ENCODE peak calls at places on chromosomes 12 and 14, in seven cellular contexts. W is IMR-90; A is mucosa of descending colon; C is choroid plexus epithelial cell; K is CD4-positive, alpha-beta T cell; S is fibroblast of pulmonary artery; Y is GM12864. R is an unnamed sample.

GRCh38 chr12:1779783-1780182 is 40.6 kb upstream of the LRTM2 start:
- DNase-seq in Y (no peak), K (no peak), W (peak; percentile 75), C (peak; percentile 93), S (peak; percentile 89), A (no peak), R (no peak)

GRCh38 chr12:102883204-102883799 is 33.7 kb downstream of the PAH start:
- DNase-seq in W (no peak), Y (no peak), S (peak; percentile 28), K (peak; percentile 15), C (peak; percentile 45), A (no peak), R (no peak)

GRCh38 chr12:132363661-132364347 is 34.4 kb upstream of the GALNT9 start:
- DNase-seq in Y (no peak), W (no peak), S (no peak), K (no peak), A (peak; percentile 25), C (no peak), R (no peak)

GRCh38 chr14:71452987-71453386 is 479.2 kb upstream of the RGS6 start:
- DNase-seq in C (no peak), A (no peak), K (no peak), W (no peak), Y (no peak), S (peak; percentile 50), R (no peak)

GRCh38 chr12:127060310-127060847 is 1206.6 kb upstream of the TMEM132C start:
- DNase-seq in K (no peak), Y (no peak), C (no peak), S (no peak), W (no peak), A (peak; percentile 76), R (no peak)

GRCh38 chr14:103436533-103436932 is 51.3 kb downstream of the MARK3 start:
- DNase-seq in K (no peak), C (peak; percentile 67), Y (no peak), S (peak; percentile 68), W (peak; percentile 66), A (no peak), R (no peak)

GRCh38 chr12:1531160-1531653 is 63.2 kb downstream of the FBXL14 start:
- DNase-seq in C (no peak), K (no peak), S (no peak), A (no peak), W (no peak), Y (no peak), R (no peak)

GRCh38 chr14:74244115-74244514 is 4.9 kb downstream of the VSX2 start:
- DNase-seq in C (no peak), K (no peak), Y (no peak), A (no peak), W (no peak), S (no peak), R (no peak)

GRCh38 chr14:100076630-100077029 is 11.4 kb downstream of the EVL start:
- DNase-seq in A (no peak), Y (no peak), K (no peak), C (peak; percentile 69), S (peak; percentile 78), W (peak; percentile 81), R (peak; percentile 43)

GRCh38 chr14:51096870-51097269 is 2.0 kb upstream of the TRIM9 start:
- DNase-seq in Y (no peak), W (no peak), A (no peak), K (no peak), S (no peak), C (no peak), R (no peak)

GRCh38 chr14:71985538-71986234 is 53.5 kb downstream of the RGS6 start:
- DNase-seq in A (no peak), Y (no peak), C (peak; percentile 10), S (peak; percentile 0), W (no peak), K (no peak), R (no peak)

GRCh38 chr12:31651893-31652521 is 7.5 kb upstream of the ETFBKMT start:
- DNase-seq in C (no peak), S (peak; percentile 46), A (no peak), Y (no peak), W (no peak), K (no peak), R (no peak)

GRCh38 chr12:788288-788687 is 35.9 kb downstream of the WNK1 start:
- DNase-seq in C (no peak), S (no peak), A (no peak), W (no peak), Y (no peak), K (no peak), R (no peak)

GRCh38 chr14:84435820-84436326 is 1094.1 kb upstream of the FLRT2 start:
- DNase-seq in C (no peak), W (no peak), S (no peak), K (no peak), Y (no peak), A (no peak), R (no peak)

GRCh38 chr12:53051881-53052412 is 2.1 kb downstream of the TNS2 start:
- DNase-seq in W (no peak), Y (no peak), A (no peak), K (no peak), C (no peak), S (no peak), R (no peak)

GRCh38 chr12:84270470-84271140 is 642.0 kb downstream of the SLC6A15 start:
- DNase-seq in Y (no peak), K (no peak), A (no peak), S (peak; percentile 3), W (no peak), C (no peak), R (no peak)

GRCh38 chr12:29158364-29158763 is 9.3 kb downstream of the FAR2 start:
- DNase-seq in A (no peak), W (no peak), K (no peak), C (no peak), S (no peak), Y (no peak), R (no peak)

GRCh38 chr14:102043251-102044025 is 43.4 kb downstream of the HSP90AA1 start:
- DNase-seq in S (no peak), W (no peak), C (no peak), A (no peak), K (no peak), Y (no peak), R (no peak)

GRCh38 chr12:99758997-99759396 is 111.4 kb downstream of the GARIN6 start:
- DNase-seq in W (no peak), A (no peak), Y (no peak), S (no peak), C (no peak), K (no peak), R (no peak)

GRCh38 chr12:11500222-11500860 is 105.0 kb upstream of the PRB2 start:
- DNase-seq in S (peak; percentile 73), W (peak; percentile 50), C (peak; percentile 72), Y (no peak), K (peak; percentile 65), A (peak; percentile 69), R (no peak)

GRCh38 chr14:23071244-23071974 is 14.1 kb upstream of the CDH24 start:
- DNase-seq in Y (peak; percentile 61), K (peak; percentile 68), W (peak; percentile 94), S (peak; percentile 95), C (peak; percentile 98), A (peak; percentile 87), R (peak; percentile 91)

GRCh38 chr14:86035882-86036281 is 505.9 kb downstream of the FLRT2 start:
- DNase-seq in Y (no peak), S (peak; percentile 27), C (peak; percentile 37), A (no peak), W (no peak), K (no peak), R (no peak)
- TF ChIP-seq CTCF in Y (peak; percentile 38), S (peak; percentile 60), C (peak; percentile 61), A (no peak), W (peak; percentile 18), K (no peak), R (peak; percentile 29)

DNA sequence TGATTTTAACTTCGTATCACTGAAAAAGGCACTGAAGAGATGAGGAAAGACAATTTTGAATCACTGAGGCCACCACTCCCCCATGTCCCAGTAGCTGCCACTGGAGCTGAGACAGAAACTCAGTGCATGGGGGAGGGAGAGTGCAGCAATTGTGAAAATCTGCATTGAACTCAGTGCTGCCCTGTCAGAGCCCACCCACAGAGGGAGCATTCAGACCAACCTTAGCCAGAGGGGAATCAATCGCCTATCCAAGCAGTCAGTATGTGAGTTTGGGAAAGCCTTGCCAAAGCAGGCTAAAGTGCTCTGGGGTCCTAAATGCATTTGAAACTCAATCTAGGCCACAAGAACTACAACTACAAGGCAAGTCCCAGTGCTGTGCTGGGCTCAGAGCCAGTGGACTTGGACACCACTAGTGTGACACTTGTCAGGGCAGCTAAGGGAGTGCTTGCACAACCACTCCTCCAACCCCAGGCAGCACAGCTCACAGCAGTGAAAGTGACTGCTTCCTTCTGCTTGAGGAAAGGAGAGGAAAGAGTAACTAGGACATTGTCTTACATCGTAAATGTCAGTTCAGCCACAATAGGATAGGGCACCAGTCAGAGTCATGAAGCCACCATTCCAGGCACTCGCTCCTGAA is 13.3 kb downstream of the RNASE3 start:
- DNase-seq in W (no peak), C (no peak), Y (no peak), A (no peak), K (no peak), S (no peak), R (no peak)
- TF ChIP-seq CTCF in W (no peak), C (no peak), Y (no peak), A (no peak), K (no peak), S (no peak), R (no peak)

GRCh38 chr12:21073822-21074460 is 57.1 kb upstream of the SLCO1B1 start:
- DNase-seq in K (no peak), S (peak; percentile 3), W (no peak), C (peak; percentile 95), Y (no peak), A (no peak), R (no peak)
- TF ChIP-seq CTCF in K (no peak), S (no peak), W (no peak), C (peak; percentile 64), Y (no peak), A (no peak), R (no peak)

GRCh38 chr14:31083781-31084180 is 57.6 kb upstream of the STRN3 start:
- DNase-seq in C (no peak), S (no peak), W (no peak), Y (no peak), K (no peak), A (peak; percentile 7), R (no peak)

GRCh38 chr14:31080489-31080888 is 54.3 kb upstream of the STRN3 start:
- DNase-seq in A (no peak), C (no peak), W (no peak), S (no peak), K (no peak), Y (no peak), R (no peak)

GRCh38 chr14:31085027-31085426 is 58.8 kb upstream of the STRN3 start:
- DNase-seq in S (no peak), Y (no peak), K (no peak), C (no peak), A (peak; percentile 7), W (no peak), R (no peak)

GRCh38 chr14:31080060-31080459 is 53.9 kb upstream of the STRN3 start:
- DNase-seq in C (peak; percentile 47), A (no peak), S (no peak), K (no peak), Y (no peak), W (peak; percentile 66), R (peak; percentile 10)

DNA sequence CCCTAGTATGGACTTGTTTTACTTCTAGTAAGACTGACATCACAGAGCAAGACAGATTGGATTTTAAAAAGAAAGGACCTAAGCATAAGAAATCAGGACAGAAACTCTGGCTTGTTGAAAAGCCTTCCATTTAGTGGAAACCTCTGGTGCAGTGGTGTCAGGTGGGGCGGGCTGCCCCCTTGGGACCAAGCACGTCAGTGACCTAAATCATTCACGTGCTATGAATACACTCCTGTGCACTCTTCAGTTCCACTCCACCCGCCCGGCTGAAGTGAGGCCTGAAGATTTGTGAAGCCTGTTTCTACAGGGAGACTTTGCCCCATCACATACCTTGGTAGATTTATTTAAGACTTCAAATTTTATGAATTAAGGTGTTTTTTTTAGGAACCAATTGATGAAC is 58.2 kb upstream of the STRN3 start:
- DNase-seq in S (no peak), A (peak; percentile 12), C (no peak), Y (no peak), K (no peak), W (no peak), R (no peak)
- TF ChIP-seq CTCF in S (no peak), A (no peak), C (no peak), Y (peak; percentile 13), K (no peak), W (no peak), R (no peak)

R was measured in AG09319.